ENCODE peak calls at places on chromosomes 5 and 9, in ten cellular contexts. T is colonic mucosa, U is lung, L is fibroblast of lung, Z is body of pancreas, M is stomach, E is ascending aorta, F is right atrium auricular region, O is lower lobe of right lung, B is left ventricle myocardium inferior. N is an unnamed sample.

GRCh38 chr9:123349691-123350480 is 6.1 kb upstream of the CRB2 start:
- DNase-seq in F (no peak), M (peak; percentile 47), E (no peak), L (peak; percentile 47), T (peak; percentile 68), Z (peak; percentile 64), U (peak; percentile 50), O (no peak), B (no peak), N (peak; percentile 13)

GRCh38 chr9:134648701-134649525 is 7.3 kb downstream of the COL5A1 start:
- DNase-seq in O (no peak), E (no peak), L (peak; percentile 33), Z (no peak), T (no peak), M (no peak), F (no peak), B (peak; percentile 11), U (no peak), N (no peak)

GRCh38 chr9:68500457-68501158 is 40.1 kb downstream of the TMEM252 start:
- DNase-seq in O (no peak), L (peak; percentile 60), B (no peak), F (no peak), Z (no peak), M (no peak), E (no peak), T (no peak), U (no peak), N (no peak)

GRCh38 chr5:112880219-112880964 is 19.3 kb downstream of the SRP19 start:
- DNase-seq in U (no peak), B (no peak), L (no peak), T (no peak), F (no peak), M (no peak), Z (no peak), E (no peak), O (no peak), N (no peak)

GRCh38 chr5:116436674-116437350 is 137.8 kb downstream of the SEMA6A start:
- DNase-seq in O (no peak), Z (no peak), M (no peak), T (no peak), F (no peak), B (no peak), E (no peak), U (no peak), L (no peak), N (no peak)

GRCh38 chr9:126569036-126569435 is 44.7 kb upstream of the LMX1B start:
- DNase-seq in O (no peak), M (no peak), L (no peak), Z (no peak), F (no peak), U (no peak), T (no peak), E (no peak), B (no peak), N (no peak)

GRCh38 chr5:126972062-126972895 is 58.1 kb downstream of the MARCHF3 start:
- DNase-seq in Z (no peak), F (no peak), O (no peak), U (no peak), M (no peak), T (peak; percentile 51), B (no peak), L (peak; percentile 17), E (no peak), N (no peak)

GRCh38 chr5:14168139-14168792 is 25.1 kb downstream of the TRIO start:
- DNase-seq in L (no peak), Z (no peak), U (no peak), O (no peak), E (no peak), T (no peak), F (no peak), B (no peak), M (no peak), N (no peak)

GRCh38 chr5:151664694-151665583 is 21.8 kb downstream of the SPARC start:
- DNase-seq in B (peak; percentile 51), O (no peak), U (no peak), Z (no peak), F (no peak), M (no peak), T (peak; percentile 34), L (peak; percentile 96), E (no peak), N (no peak)

GRCh38 chr5:39829479-39829878 is 404.7 kb upstream of the DAB2 start:
- DNase-seq in T (no peak), Z (no peak), B (no peak), O (no peak), F (no peak), U (no peak), E (no peak), L (no peak), M (no peak), N (no peak)

GRCh38 chr9:2439957-2440356 is 181.6 kb upstream of the VLDLR start:
- DNase-seq in L (no peak), O (no peak), F (no peak), T (no peak), E (no peak), B (no peak), U (no peak), Z (no peak), M (no peak), N (no peak)

GRCh38 chr5:138354926-138355378 is 2.5 kb downstream of the KDM3B start:
- DNase-seq in E (no peak), Z (no peak), L (peak; percentile 68), M (no peak), O (no peak), U (no peak), T (no peak), B (no peak), F (no peak), N (no peak)

GRCh38 chr9:121269030-121269887 is 1.3 kb downstream of the GSN start:
- DNase-seq in M (peak; percentile 61), U (no peak), E (no peak), Z (no peak), L (peak; percentile 38), O (no peak), F (no peak), B (no peak), T (peak; percentile 83), N (no peak)

GRCh38 chr9:91655215-91655614 is 231.6 kb upstream of the NFIL3 start:
- DNase-seq in L (no peak), F (no peak), M (no peak), T (no peak), U (no peak), Z (no peak), B (no peak), O (no peak), E (no peak), N (no peak)

GRCh38 chr9:84271887-84272556 is 68.5 kb downstream of the SLC28A3 start:
- DNase-seq in E (no peak), F (no peak), O (no peak), T (no peak), B (no peak), U (no peak), M (no peak), Z (no peak), L (peak; percentile 28), N (no peak)

GRCh38 chr5:95712347-95712958 is 18.7 kb upstream of the RHOBTB3 start:
- DNase-seq in L (peak; percentile 41), M (no peak), T (no peak), F (no peak), Z (no peak), O (no peak), U (peak; percentile 47), B (no peak), E (no peak), N (peak; percentile 63)

GRCh38 chr9:136952876-136953770 is 1.1 kb downstream of the LCN12 start:
- DNase-seq in L (no peak), U (no peak), E (no peak), B (no peak), F (no peak), O (peak; percentile 35), T (no peak), M (no peak), Z (no peak), N (no peak)
- H3K27ac ChIP-seq in L (no peak overlapping the region), U (no peak overlapping the region), E (no peak overlapping the region), B (peak overlapping the region; percentile 94), F (peak overlapping the region; percentile 98), O (no peak overlapping the region), T (no peak overlapping the region), M (no peak overlapping the region), Z (no peak overlapping the region), N (no peak overlapping the region)

GRCh38 chr5:60510663-60511062 is 189.3 kb downstream of the DEPDC1B start:
- DNase-seq in B (no peak), Z (no peak), L (no peak), U (no peak), T (no peak), E (no peak), O (no peak), F (no peak), M (no peak), N (no peak)
- TF ChIP-seq CTCF in B (no peak), Z (no peak), L (no peak), U (no peak), T (no peak), E (no peak), O (no peak), F (no peak), M (no peak), N (no peak)

GRCh38 chr9:118614011-118614410 is 755.2 kb downstream of the BRINP1 start:
- DNase-seq in L (no peak), F (no peak), Z (no peak), E (no peak), U (no peak), B (no peak), M (no peak), O (no peak), T (no peak), N (no peak)
- H3K9me3 ChIP-seq in L (no peaks in the 10 kb centered on the region), F (no peaks in the 10 kb centered on the region), Z (no peaks in the 10 kb centered on the region), E (no peaks in the 10 kb centered on the region), U (no peaks in the 10 kb centered on the region), B (peaks cover 8% of the 10 kb centered on the region), M (no peaks in the 10 kb centered on the region), O (no peaks in the 10 kb centered on the region), T (no peaks in the 10 kb centered on the region), N (no peaks in the 10 kb centered on the region)

DNA sequence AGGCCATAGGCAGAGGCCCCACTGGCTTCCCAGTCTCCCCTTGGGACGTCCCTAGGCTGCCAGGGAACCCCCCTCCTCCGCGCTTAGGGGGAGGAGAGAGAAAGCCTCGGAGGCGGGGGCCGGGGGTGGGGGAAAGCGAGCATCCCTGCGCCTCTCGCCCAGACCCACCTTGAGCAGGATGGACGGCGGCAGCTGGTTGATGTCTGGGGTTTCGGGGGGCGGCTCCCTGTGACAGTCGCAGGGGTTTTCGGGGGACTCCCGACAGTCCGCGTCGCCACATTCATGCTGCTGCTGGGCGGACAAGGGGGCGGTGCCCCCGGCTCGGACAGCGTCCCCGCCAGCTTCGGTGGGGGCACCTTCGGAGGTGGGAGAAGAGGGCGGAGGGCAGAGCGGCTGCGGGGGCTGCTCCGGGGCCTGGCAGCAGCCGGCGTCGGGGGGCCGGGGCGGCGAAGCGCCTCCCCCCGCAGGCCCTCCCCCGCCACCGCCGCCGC is 1.3 kb downstream of the FBXL17 start:
- DNase-seq in B (peak; percentile 63), O (peak; percentile 63), F (no peak), M (peak; percentile 29), L (peak; percentile 32), Z (peak; percentile 42), U (peak; percentile 36), T (peak; percentile 51), E (no peak), N (no peak)
- H3K27ac ChIP-seq in B (peak overlapping the region; percentile 99), O (peak overlapping the region; percentile 100), F (peak overlapping the region; percentile 100), M (peak overlapping the region; percentile 99), L (peak overlapping the region; percentile 52), Z (peak overlapping the region; percentile 98), U (peak overlapping the region; percentile 100), T (peak overlapping the region; percentile 10), E (peak overlapping the region; percentile 100), N (no peak overlapping the region)

GRCh38 chr9:33447404-33448158 is at the start of gene AQP3:
- DNase-seq in Z (peak; percentile 80), U (peak; percentile 62), M (peak; percentile 79), F (peak; percentile 71), E (no peak), B (peak; percentile 66), T (peak; percentile 73), O (peak; percentile 84), L (peak; percentile 33), N (no peak)
- TF ChIP-seq CTCF in Z (peak; percentile 36), U (peak; percentile 27), M (peak; percentile 13), F (peak; percentile 71), E (peak; percentile 47), B (peak; percentile 56), T (peak; percentile 15), O (peak; percentile 45), L (peak; percentile 14), N (peak; percentile 25)